ENCODE peak calls at places on chromosomes 1 and 21, in eight cellular contexts. T is mammary epithelial cell, Y is fibroblast of lung, H is Panc1, J is hepatocyte, G is Peyer's patch, W is psoas muscle, U is tibial artery. S is an unnamed sample.
A peak's percentile ranks its signal among the peaks of the same experiment; 100 is the strongest.

GRCh38 chr21:27426196-27426595 is 459.3 kb upstream of the ADAMTS5 start:
- DNase-seq in W (no peak), T (no peak), J (no peak), U (no peak), G (no peak), Y (no peak), H (no peak), S (no peak)

GRCh38 chr1:1282998-1283397 is 2.8 kb downstream of the SCNN1D start:
- DNase-seq in Y (no peak), J (no peak), W (no peak), G (no peak), H (no peak), U (no peak), T (no peak), S (no peak)

GRCh38 chr1:143665606-143666005 is 306.2 kb downstream of the FAM72C start:
- DNase-seq in G (no peak), U (no peak), T (no peak), J (no peak), W (no peak), Y (no peak), H (no peak), S (no peak)

GRCh38 chr1:42456754-42457089 is 379 bp downstream of the PPCS start:
- DNase-seq in H (no peak), T (peak; percentile 59), Y (peak; percentile 65), J (peak; percentile 77), G (peak; percentile 64), U (no peak), W (peak; percentile 43), S (peak; percentile 63)

GRCh38 chr1:24930703-24931480 is 816 bp upstream of the RUNX3 start:
- DNase-seq in T (no peak), G (no peak), W (no peak), J (no peak), U (no peak), Y (peak; percentile 13), H (no peak), S (no peak)

GRCh38 chr1:36329817-36330216 is 6.4 kb upstream of the EVA1B start:
- DNase-seq in U (no peak), H (no peak), W (no peak), T (no peak), Y (no peak), G (no peak), J (no peak), S (no peak)

GRCh38 chr1:98129486-98129885 is 208.7 kb upstream of the DPYD start:
- DNase-seq in J (no peak), W (no peak), Y (no peak), U (no peak), H (no peak), T (no peak), G (no peak), S (no peak)

GRCh38 chr1:21278208-21278861 is 11.9 kb downstream of the ECE1 start:
- DNase-seq in J (no peak), W (no peak), G (no peak), T (no peak), Y (peak; percentile 67), H (no peak), U (peak; percentile 65), S (peak; percentile 79)

GRCh38 chr1:239739919-239740318 is 351.8 kb upstream of the FMN2 start:
- DNase-seq in G (no peak), Y (no peak), J (no peak), U (no peak), T (no peak), H (no peak), W (no peak), S (no peak)

GRCh38 chr1:248886237-248886895 is 19.7 kb upstream of the PGBD2 start:
- DNase-seq in Y (peak; percentile 40), T (no peak), U (no peak), H (no peak), J (no peak), G (no peak), W (no peak), S (peak; percentile 68)

GRCh38 chr1:45802343-45803298 is 791 bp upstream of the MAST2 start:
- DNase-seq in G (peak; percentile 22), H (peak; percentile 86), W (peak; percentile 84), Y (peak; percentile 99), J (peak; percentile 92), U (peak; percentile 88), T (peak; percentile 92), S (peak; percentile 94)

GRCh38 chr1:37471345-37472231 is 2.8 kb upstream of the ZC3H12A start:
- DNase-seq in U (peak; percentile 85), J (peak; percentile 91), H (peak; percentile 69), Y (peak; percentile 85), G (no peak), W (peak; percentile 84), T (peak; percentile 86), S (peak; percentile 36)

GRCh38 chr21:46039891-46040660 is 57.8 kb upstream of the COL6A2 start:
- DNase-seq in H (no peak), J (no peak), U (no peak), G (no peak), T (no peak), Y (no peak), W (no peak), S (no peak)

DNA sequence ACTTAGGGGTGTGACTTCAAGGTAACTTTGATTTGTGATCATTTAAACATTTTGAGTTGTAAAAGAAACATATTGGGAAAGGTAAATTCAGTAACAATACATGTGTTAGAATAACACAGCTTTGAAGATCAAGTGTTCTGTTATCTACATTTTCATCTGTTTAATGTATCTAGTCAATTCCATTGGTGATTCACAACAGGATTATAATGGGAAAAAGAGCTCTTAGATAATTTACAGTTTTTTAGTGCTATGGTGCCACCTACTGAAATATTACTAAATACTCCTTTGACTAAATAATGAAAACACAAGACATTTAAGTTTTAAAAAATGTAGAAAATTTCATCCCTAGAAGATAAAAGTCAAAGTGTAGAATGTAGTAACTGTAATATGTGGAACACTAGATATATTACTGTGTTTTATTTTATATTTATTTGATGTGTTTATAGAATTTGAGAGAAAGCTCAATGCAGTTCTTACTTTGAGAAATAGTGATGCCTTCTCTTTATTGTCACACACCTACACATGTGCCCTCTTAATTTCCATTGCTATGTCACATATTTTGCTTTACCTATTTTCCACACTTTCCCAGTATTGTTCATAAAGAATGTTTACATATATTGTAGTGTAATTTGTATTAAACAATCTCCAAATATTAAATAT is 47.4 kb downstream of the PTPRC start:
- DNase-seq in U (no peak), Y (peak; percentile 72), W (no peak), T (peak; percentile 32), G (no peak), J (peak; percentile 19), H (no peak), S (peak; percentile 64)
- TF ChIP-seq CTCF in U (no peak), Y (no peak), W (no peak), T (peak; percentile 43), G (peak; percentile 26), J (peak; percentile 57), H (peak; percentile 24), S (peak; percentile 40)

GRCh38 chr1:27356277-27356627 is 10.5 kb downstream of the MAP3K6 start:
- DNase-seq in G (no peak), U (no peak), W (no peak), T (no peak), H (no peak), J (no peak), Y (no peak), S (no peak)

GRCh38 chr1:27356628-27357280 is 10.0 kb downstream of the MAP3K6 start:
- DNase-seq in H (no peak), U (no peak), Y (no peak), W (no peak), G (no peak), T (no peak), J (no peak), S (no peak)

GRCh38 chr1:27358928-27359313 is 7.8 kb downstream of the MAP3K6 start:
- DNase-seq in T (no peak), Y (no peak), U (no peak), W (no peak), H (no peak), J (no peak), G (no peak), S (no peak)

GRCh38 chr1:27358038-27358927 is 8.5 kb downstream of the MAP3K6 start:
- DNase-seq in J (no peak), G (no peak), Y (no peak), U (no peak), T (no peak), H (no peak), W (no peak), S (no peak)

GRCh38 chr1:27357281-27358037 is 9.3 kb downstream of the MAP3K6 start:
- DNase-seq in G (peak; percentile 75), T (no peak), W (peak; percentile 77), J (peak; percentile 77), H (no peak), Y (peak; percentile 48), U (peak; percentile 53), S (peak; percentile 66)
- H3K27ac ChIP-seq in G (peak overlapping the region; percentile 69), T (no peak overlapping the region), W (no peak overlapping the region), J (no peak overlapping the region), H (no peak overlapping the region), Y (no peak overlapping the region), U (no peak overlapping the region), S (no peak overlapping the region)

DNA sequence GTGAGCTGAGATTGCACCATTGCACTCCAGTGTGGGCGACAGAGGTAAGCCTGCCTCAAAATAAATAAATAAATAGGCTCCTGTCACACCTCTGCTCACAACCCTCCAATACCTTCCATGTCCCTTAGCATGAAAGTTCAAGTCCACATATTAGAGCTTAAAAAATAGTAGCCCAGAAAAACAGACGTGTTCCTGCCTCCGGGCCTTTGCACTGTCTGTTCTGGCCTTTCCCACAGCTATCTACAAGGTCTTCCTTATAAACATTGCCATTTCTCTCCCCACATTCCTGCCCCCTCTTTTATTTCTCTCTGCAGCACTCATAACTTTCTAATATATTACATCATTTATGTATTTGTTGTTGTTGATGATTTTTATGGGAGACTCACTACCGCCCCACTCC is 85.6 kb upstream of the CASZ1 start:
- DNase-seq in T (no peak), U (no peak), Y (no peak), G (no peak), H (no peak), J (no peak), W (no peak), S (no peak)
- H3K27me3 ChIP-seq in T (no peaks in the 10 kb centered on the region), U (peaks cover 44% of the 10 kb centered on the region), Y (no peaks in the 10 kb centered on the region), G (no peaks in the 10 kb centered on the region), H (no peaks in the 10 kb centered on the region), J (no peaks in the 10 kb centered on the region), W (no peaks in the 10 kb centered on the region), S (peaks cover 3% of the 10 kb centered on the region)

GRCh38 chr1:150273310-150273709 is 720 bp downstream of the C1orf54 start:
- DNase-seq in U (no peak), H (no peak), J (no peak), W (no peak), T (no peak), G (no peak), Y (no peak), S (no peak)

GRCh38 chr1:150272379-150272840 is at the start of gene C1orf54:
- DNase-seq in H (no peak), U (peak; percentile 85), W (peak; percentile 66), G (no peak), J (peak; percentile 67), Y (peak; percentile 65), T (no peak), S (peak; percentile 68)

GRCh38 chr1:150268342-150268705 is 492 bp downstream of the APH1A start:
- DNase-seq in W (no peak), G (peak; percentile 24), H (no peak), J (peak; percentile 77), Y (peak; percentile 41), T (peak; percentile 59), U (peak; percentile 51), S (peak; percentile 25)

GRCh38 chr1:150267896-150268295 is 920 bp downstream of the APH1A start:
- DNase-seq in H (no peak), Y (no peak), W (no peak), T (no peak), G (no peak), J (no peak), U (no peak), S (peak; percentile 10)

GRCh38 chr1:150268706-150269403 is at the start of gene APH1A:
- DNase-seq in U (peak; percentile 98), W (peak; percentile 96), G (peak; percentile 95), Y (peak; percentile 98), T (peak; percentile 97), J (peak; percentile 97), H (peak; percentile 82), S (peak; percentile 98)
- TF ChIP-seq CTCF in U (no peak), W (no peak), G (no peak), Y (no peak), T (no peak), J (no peak), H (no peak), S (no peak)